ENCODE peak calls at places on chromosome 15, in seven cellular contexts. R is PC-9, Q is NB4, J is SK-MEL-5, E is epithelial cell of esophagus, U is sciatic nerve, W is germinal center. O is an unnamed sample.
A peak's percentile ranks its signal among the peaks of the same experiment; 100 is the strongest.

GRCh38 chr15:89912145-89912673 is 543 bp downstream of the ARPIN start:
- DNase-seq in Q (no peak), J (no peak), W (no peak), E (peak; percentile 18), U (peak; percentile 70), R (no peak), O (no peak)

GRCh38 chr15:83219026-83219425 is 11.4 kb upstream of the HDGFL3 start:
- DNase-seq in U (no peak), R (no peak), J (no peak), E (no peak), W (no peak), Q (no peak), O (no peak)

GRCh38 chr15:91413142-91413541 is 313.1 kb downstream of the SV2B start:
- DNase-seq in R (no peak), U (no peak), E (no peak), Q (no peak), J (no peak), W (no peak), O (no peak)

GRCh38 chr15:51342249-51342999 is 969 bp downstream of the GLDN start:
- DNase-seq in J (no peak), W (no peak), U (no peak), Q (no peak), R (no peak), E (no peak), O (no peak)

GRCh38 chr15:101255615-101256350 is 3.9 kb upstream of the CHSY1 start:
- DNase-seq in Q (no peak), E (peak; percentile 38), R (no peak), W (no peak), J (no peak), U (no peak), O (no peak)

GRCh38 chr15:74443100-74443909 is 9.5 kb upstream of the SEMA7A start:
- DNase-seq in J (no peak), U (no peak), R (no peak), Q (no peak), W (no peak), E (no peak), O (no peak)

GRCh38 chr15:40289140-40289775 is 6.4 kb upstream of the ANKRD63 start:
- DNase-seq in U (no peak), J (no peak), Q (no peak), E (peak; percentile 39), R (no peak), W (no peak), O (no peak)

GRCh38 chr15:99452010-99452409 is 113.8 kb upstream of the MEF2A start:
- DNase-seq in U (no peak), Q (no peak), W (no peak), E (no peak), R (no peak), J (no peak), O (peak; percentile 1)

GRCh38 chr15:90388462-90389182 is 580 bp downstream of the IQGAP1 start:
- DNase-seq in U (peak; percentile 84), W (peak; percentile 68), E (peak; percentile 58), J (no peak), Q (peak; percentile 86), R (no peak), O (peak; percentile 76)

GRCh38 chr15:89362203-89363101 is 27.8 kb upstream of the POLG start:
- DNase-seq in U (no peak), J (no peak), R (no peak), Q (no peak), E (no peak), W (no peak), O (no peak)

GRCh38 chr15:75107905-75108838 is 84.8 kb downstream of the PPCDC start:
- DNase-seq in U (no peak), J (no peak), E (peak; percentile 81), R (peak; percentile 85), Q (peak; percentile 99), W (no peak), O (no peak)

GRCh38 chr15:77574521-77575202 is 58.0 kb downstream of the LINGO1 start:
- DNase-seq in U (no peak), W (no peak), J (peak; percentile 85), E (no peak), Q (no peak), R (no peak), O (no peak)

GRCh38 chr15:38598749-38599148 is 34.1 kb upstream of the RASGRP1 start:
- DNase-seq in W (peak; percentile 12), E (no peak), R (no peak), Q (no peak), J (no peak), U (no peak), O (no peak)